ENCODE peak calls at places on chromosomes 4 and X, in eight cellular contexts. D is lung, M is neural progenitor cell, U is GM23248, J is PC-3, P is lower lobe of right lung, X is fibroblast of lung, N is left lung. F is an unnamed sample. For H3K4me1, the result is how much of the 10 kb centered on the place peaks cover.

GRCh38 chr4:37687175-37687525 is 974 bp upstream of the RELL1 start:
- DNase-seq in P (no peak), D (no peak), U (no peak), M (peak), J (no peak), X (no peak), N (no peak), F (no peak)

GRCh38 chr4:111506706-111507105 is 638.5 kb upstream of the FAM241A start:
- DNase-seq in N (no peak), J (peak), X (peak), U (peak), M (no peak), D (no peak), P (no peak), F (no peak)

GRCh38 chr4:73704314-73705055 is 35.9 kb upstream of the CXCL8 start:
- DNase-seq in X (peak), J (peak), P (no peak), N (no peak), U (peak), M (no peak), D (peak), F (no peak)

GRCh38 chr4:87559090-87559837 is 30.1 kb upstream of the SPARCL1 start:
- DNase-seq in M (peak), X (no peak), U (no peak), J (peak), D (peak), P (no peak), N (no peak), F (no peak)

GRCh38 chr4:119027815-119028214 is 107.8 kb upstream of the MYOZ2 start:
- DNase-seq in X (no peak), D (no peak), M (no peak), P (no peak), J (no peak), N (no peak), U (no peak), F (no peak)

GRCh38 chr4:84669201-84669600 is 86.3 kb downstream of the CDS1 start:
- DNase-seq in P (no peak), D (no peak), X (no peak), J (no peak), N (no peak), M (no peak), U (no peak), F (no peak)

GRCh38 chr4:40289366-40290188 is 45.6 kb upstream of the CHRNA9 start:
- DNase-seq in M (no peak), N (no peak), P (no peak), X (no peak), U (no peak), J (no peak), D (no peak), F (no peak)

GRCh38 chrX:120310861-120311631 is at the start of gene TMEM255A:
- DNase-seq in X (peak), D (no peak), P (peak), U (peak), N (peak), M (peak), J (no peak), F (peak)

GRCh38 chrX:64975491-64975890 is 759 bp downstream of the ZC4H2 start:
- DNase-seq in D (no peak), P (peak), M (peak), U (peak), J (peak), N (peak), X (peak), F (peak)

GRCh38 chr4:180134116-180134866 is 2108.9 kb upstream of the TENM3 start:
- DNase-seq in U (no peak), D (no peak), N (peak), P (no peak), J (no peak), M (peak), X (peak), F (peak)

GRCh38 chr4:54099959-54100606 is at the start of gene GSX2:
- DNase-seq in N (no peak), U (peak), M (peak), J (no peak), X (no peak), P (no peak), D (no peak), F (no peak)

GRCh38 chrX:23374291-23374690 is 39.6 kb downstream of the PTCHD1 start:
- DNase-seq in X (no peak), M (peak), P (no peak), J (peak), N (no peak), D (no peak), U (peak), F (no peak)

GRCh38 chr4:5036239-5036638 is 15.0 kb upstream of the STK32B start:
- DNase-seq in P (no peak), N (no peak), M (no peak), X (no peak), J (peak), D (no peak), U (peak), F (no peak)

GRCh38 chrX:50927127-50927526 is 16.6 kb downstream of the BMP15 start:
- DNase-seq in M (no peak), U (no peak), J (no peak), P (no peak), N (no peak), X (no peak), D (no peak), F (no peak)

GRCh38 chr4:7263166-7263565 is 70.8 kb downstream of the SORCS2 start:
- DNase-seq in P (no peak), N (no peak), D (no peak), J (peak), U (no peak), M (no peak), X (no peak), F (no peak)

GRCh38 chr4:150251752-150252190 is 173.5 kb downstream of the DCLK2 start:
- DNase-seq in J (no peak), D (no peak), N (no peak), P (no peak), X (peak), M (peak), U (no peak), F (no peak)

GRCh38 chr4:166435449-166435848 is 562.4 kb downstream of the TLL1 start:
- DNase-seq in X (peak), N (no peak), P (no peak), D (no peak), M (no peak), J (peak), U (peak), F (no peak)

GRCh38 chrX:137040113-137040794 is 6.5 kb upstream of the GPR101 start:
- DNase-seq in X (no peak), J (no peak), N (no peak), M (no peak), U (no peak), P (no peak), D (no peak), F (no peak)
- H3K4me1 ChIP-seq in X (under half), J (under half), N (under half), M (under half), U (under half), P (under half), D (under half), F (under half)

GRCh38 chrX:131634900-131635299 is 91.0 kb downstream of the OR13H1 start:
- DNase-seq in U (no peak), P (no peak), M (no peak), J (no peak), N (no peak), D (no peak), X (no peak), F (no peak)

GRCh38 chrX:131633285-131633917 is 89.5 kb downstream of the OR13H1 start:
- DNase-seq in N (no peak), D (peak), X (peak), U (peak), P (no peak), J (peak), M (peak), F (peak)
- H3K4me1 ChIP-seq in N (under half), D (under half), X (under half), U (under half), P (under half), J (under half), M (under half), F (under half)

GRCh38 chr4:169249214-169249973 is 21.4 kb downstream of the SH3RF1 start:
- DNase-seq in P (no peak), X (peak), D (no peak), M (no peak), N (no peak), U (peak), J (peak), F (no peak)
- H3K4me1 ChIP-seq in P (half or more), X (under half), D (under half), M (half or more), N (under half), U (half or more), J (half or more), F (half or more)

GRCh38 chrX:103170216-103170615 is 44.7 kb upstream of the BEX4 start:
- DNase-seq in X (no peak), U (peak), D (no peak), P (no peak), J (peak), M (no peak), N (no peak), F (no peak)
- H3K4me1 ChIP-seq in X (under half), U (under half), D (under half), P (under half), J (under half), M (under half), N (under half), F (under half)

GRCh38 chrX:39936886-39937770 is 160.6 kb downstream of the BCOR start:
- DNase-seq in U (no peak), P (no peak), D (no peak), X (no peak), M (no peak), J (no peak), N (no peak), F (no peak)
- H3K4me1 ChIP-seq in U (under half), P (under half), D (under half), X (under half), M (under half), J (under half), N (under half), F (under half)

DNA sequence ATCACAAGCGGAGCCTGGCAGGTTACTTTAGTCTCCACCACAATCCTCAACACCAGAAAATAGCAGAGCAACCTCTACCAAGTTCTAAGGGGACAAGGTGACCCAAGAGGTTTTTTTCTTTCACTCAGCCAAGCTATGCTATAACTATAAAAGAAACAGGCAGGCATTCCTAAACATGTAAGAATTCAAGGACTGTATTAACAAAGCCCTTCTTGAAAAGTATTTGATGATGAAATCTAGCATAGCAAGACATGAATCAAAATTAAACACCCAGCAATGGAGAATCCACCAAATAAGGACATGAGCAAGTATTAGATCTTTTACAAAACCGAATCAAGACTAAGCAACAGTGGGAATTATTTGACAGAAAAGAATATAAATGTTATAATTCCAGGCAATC is 25.7 kb upstream of the C1QTNF7 start:
- DNase-seq in M (no peak), X (peak), P (no peak), J (no peak), U (peak), D (no peak), N (no peak), F (no peak)
- H3K4me1 ChIP-seq in M (under half), X (under half), P (under half), J (under half), U (under half), D (under half), N (under half), F (under half)

DNA sequence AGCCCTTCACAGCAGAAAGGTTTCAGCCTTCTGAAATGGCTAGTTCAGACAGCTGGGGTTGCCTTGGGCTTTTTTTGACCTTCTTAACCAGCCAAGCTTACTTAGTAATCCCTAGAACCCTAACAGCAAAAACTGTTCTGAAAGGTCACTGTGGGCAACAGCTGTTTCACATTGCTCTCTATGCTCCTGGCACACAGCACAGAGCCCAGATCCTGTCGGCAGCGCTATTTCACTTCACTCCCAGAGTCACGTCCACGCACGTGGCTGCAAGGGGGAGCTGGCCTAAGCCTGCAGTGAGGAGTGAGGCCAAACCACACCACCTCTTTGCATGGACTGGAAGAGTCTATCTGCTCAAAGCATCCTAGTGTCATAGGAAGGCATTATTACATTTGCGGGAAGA is 32.0 kb upstream of the STS start:
- DNase-seq in J (no peak), U (no peak), D (no peak), M (no peak), N (no peak), X (peak), P (no peak), F (no peak)
- H3K4me1 ChIP-seq in J (under half), U (under half), D (under half), M (under half), N (under half), X (under half), P (under half), F (under half)

GRCh38 chrX:13693341-13693871 is 4.5 kb downstream of the RAB9A start:
- DNase-seq in U (peak), D (no peak), M (no peak), P (no peak), X (no peak), J (no peak), N (no peak), F (no peak)
- H3K4me1 ChIP-seq in U (under half), D (under half), M (under half), P (under half), X (under half), J (under half), N (half or more), F (under half)